ENCODE peak calls at places on chromosomes 2 and 18, in four cellular contexts. D, Q, Y and A are unnamed samples.

GRCh38 chr2:12538300-12538699 is 178.4 kb upstream of the TRIB2 start:
- DNase-seq in D (no peak), Q (no peak), Y (no peak), A (no peak)

GRCh38 chr18:13302611-13303267 is 84.2 kb downstream of the LDLRAD4 start:
- DNase-seq in D (peak), Q (no peak), Y (no peak), A (no peak)

GRCh38 chr18:39591647-39592046 is 2026.0 kb upstream of the CELF4 start:
- DNase-seq in D (no peak), Q (no peak), Y (no peak), A (no peak)

GRCh38 chr2:207854484-207855386 is 85.0 kb upstream of the FZD5 start:
- DNase-seq in D (no peak), Q (peak), Y (no peak), A (no peak)

GRCh38 chr2:237440819-237441281 is 26.9 kb upstream of the COL6A3 start:
- DNase-seq in D (no peak), Q (peak), Y (no peak), A (no peak)

GRCh38 chr2:150619607-150620330 is 132.3 kb upstream of the RND3 start:
- DNase-seq in D (no peak), Q (peak), Y (peak), A (no peak)

GRCh38 chr2:199973703-199974102 is 18.3 kb downstream of the MAIP1 start:
- DNase-seq in D (no peak), Q (peak), Y (no peak), A (peak)

GRCh38 chr18:3869848-3870247 is 419.9 kb downstream of the TGIF1 start:
- DNase-seq in D (no peak), Q (peak), Y (no peak), A (peak)

GRCh38 chr2:135913726-135914365 is 37.6 kb upstream of the MCM6 start:
- DNase-seq in D (peak), Q (peak), Y (peak), A (peak)

GRCh38 chr18:77127769-77128671 is 4.6 kb downstream of the MBP start:
- DNase-seq in D (peak), Q (peak), Y (peak), A (peak)

GRCh38 chr2:2831656-2832055 is 500.6 kb upstream of the MYT1L start:
- DNase-seq in D (no peak), Q (no peak), Y (no peak), A (no peak)

GRCh38 chr18:61322265-61322873 is 10.9 kb upstream of the CDH20 start:
- DNase-seq in D (peak), Q (peak), Y (peak), A (peak)

GRCh38 chr2:172085460-172086159 is at the start of gene DLX1:
- DNase-seq in D (no peak), Q (no peak), Y (no peak), A (peak)

GRCh38 chr2:44171018-44171417 is 2.3 kb downstream of the PPM1B start:
- DNase-seq in D (no peak), Q (peak), Y (no peak), A (peak)

GRCh38 chr2:191650896-191651773 is 26.8 kb upstream of the NABP1 start:
- DNase-seq in D (no peak), Q (peak), Y (no peak), A (no peak)

GRCh38 chr2:152298754-152299153 is 36.2 kb upstream of the FMNL2 start:
- DNase-seq in D (no peak), Q (peak), Y (no peak), A (no peak)

GRCh38 chr2:24749069-24749691 is 44.0 kb downstream of the PTRHD1 start:
- DNase-seq in D (no peak), Q (no peak), Y (no peak), A (no peak)

GRCh38 chr2:54613361-54613760 is 110.1 kb upstream of the EML6 start:
- DNase-seq in D (no peak), Q (peak), Y (peak), A (no peak)

GRCh38 chr18:35027206-35027605 is 14.0 kb upstream of the MAPRE2 start:
- DNase-seq in D (no peak), Q (no peak), Y (no peak), A (no peak)

DNA sequence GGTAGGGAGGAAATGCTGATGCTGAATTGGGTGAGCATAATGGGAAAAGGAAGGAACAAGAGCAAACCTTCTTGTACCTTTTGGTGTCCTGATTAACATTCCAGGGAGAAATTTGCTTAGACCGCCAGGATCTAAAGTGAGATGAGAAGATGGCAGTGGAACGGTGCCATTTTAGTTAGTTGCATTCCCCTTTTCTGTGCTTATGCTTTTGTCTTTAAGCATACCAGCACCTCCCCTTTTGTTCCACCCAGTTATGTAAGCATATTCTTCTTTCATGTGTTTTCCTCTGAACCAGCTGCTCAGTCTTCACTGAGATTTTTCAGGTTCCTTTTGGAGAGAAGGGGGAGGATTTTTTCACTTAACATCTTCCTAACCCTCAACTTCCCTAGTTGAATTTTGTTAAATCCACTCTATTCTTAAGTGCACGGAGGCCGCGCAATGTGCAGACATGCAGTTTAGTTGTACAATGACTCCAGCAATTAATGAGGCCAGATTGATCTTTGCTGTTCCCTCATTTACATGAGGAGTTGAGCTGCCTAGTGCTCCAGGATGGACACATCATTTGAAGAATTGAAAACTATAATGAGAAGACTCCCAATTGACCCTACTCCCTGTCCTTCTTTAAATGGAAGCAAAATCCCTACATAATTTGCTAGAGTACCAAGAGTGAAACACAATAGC is 73.9 kb downstream of the MAP4K4 start:
- DNase-seq in D (no peak), Q (no peak), Y (no peak), A (no peak)
- TF ChIP-seq POLR2A in D (no peak), Q (no peak), Y (no peak), A (no peak)

GRCh38 chr2:105034170-105034569 is 3.7 kb upstream of the MRPS9 start:
- DNase-seq in D (no peak), Q (peak), Y (no peak), A (no peak)

GRCh38 chr2:105042189-105042588 is 4.3 kb downstream of the MRPS9 start:
- DNase-seq in D (peak), Q (no peak), Y (peak), A (peak)

GRCh38 chr2:105038383-105039061 is 653 bp downstream of the MRPS9 start:
- DNase-seq in D (peak), Q (peak), Y (no peak), A (peak)

GRCh38 chr2:105039559-105039958 is 1.7 kb downstream of the MRPS9 start:
- DNase-seq in D (no peak), Q (no peak), Y (no peak), A (no peak)

DNA sequence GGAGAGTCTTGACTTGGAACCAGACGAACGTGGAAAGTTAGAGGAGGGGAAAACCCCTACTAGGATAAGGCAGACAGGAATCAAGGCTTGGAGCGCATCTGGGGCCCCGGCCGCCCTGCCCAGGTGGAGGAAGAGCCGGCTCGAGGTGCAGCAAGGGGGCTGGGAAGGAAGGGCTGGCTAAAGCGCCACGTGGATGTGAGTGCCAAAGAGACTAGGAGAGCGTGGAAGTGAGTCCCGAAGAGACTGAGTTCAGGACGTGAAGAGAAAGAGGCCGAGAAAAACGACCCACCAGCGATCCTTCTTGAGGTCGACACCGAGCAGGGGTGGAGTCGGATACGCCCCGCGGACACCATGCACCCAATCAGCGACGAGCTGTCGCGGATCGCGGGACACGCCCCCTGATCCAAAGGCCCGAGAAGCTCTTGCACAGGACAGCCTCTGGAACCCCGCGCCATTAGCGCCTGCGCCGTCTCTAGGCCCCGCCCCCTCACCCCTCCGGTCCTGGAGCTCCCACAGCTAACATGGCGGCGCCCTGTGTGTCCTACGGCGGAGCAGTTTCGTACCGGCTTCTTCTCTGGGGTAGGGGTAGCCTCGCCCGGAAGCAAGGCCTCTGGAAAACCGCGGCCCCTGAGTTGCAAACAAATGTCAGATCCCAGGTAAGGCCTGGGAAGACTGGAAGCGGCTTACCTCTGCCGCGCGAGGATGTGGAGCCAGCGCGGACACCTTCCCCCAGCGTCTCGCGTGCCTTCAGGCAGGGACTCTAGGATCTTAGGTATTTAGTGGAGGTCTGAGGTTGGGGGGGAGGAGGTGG is at the start of gene MRPS9:
- DNase-seq in D (peak), Q (peak), Y (peak), A (peak)
- TF ChIP-seq POLR2A in D (peak), Q (peak), Y (no peak), A (peak)

GRCh38 chr2:72887836-72888437 is 729 bp downstream of the SPR start:
- DNase-seq in D (peak), Q (peak), Y (peak), A (peak)

GRCh38 chr2:72886505-72887031 is 640 bp upstream of the SPR start:
- DNase-seq in D (no peak), Q (no peak), Y (no peak), A (no peak)

GRCh38 chr2:72889991-72890390 is 2.8 kb downstream of the SPR start:
- DNase-seq in D (no peak), Q (no peak), Y (no peak), A (no peak)

GRCh38 chr2:72888438-72889202 is 1.4 kb downstream of the SPR start:
- DNase-seq in D (no peak), Q (no peak), Y (no peak), A (no peak)

DNA sequence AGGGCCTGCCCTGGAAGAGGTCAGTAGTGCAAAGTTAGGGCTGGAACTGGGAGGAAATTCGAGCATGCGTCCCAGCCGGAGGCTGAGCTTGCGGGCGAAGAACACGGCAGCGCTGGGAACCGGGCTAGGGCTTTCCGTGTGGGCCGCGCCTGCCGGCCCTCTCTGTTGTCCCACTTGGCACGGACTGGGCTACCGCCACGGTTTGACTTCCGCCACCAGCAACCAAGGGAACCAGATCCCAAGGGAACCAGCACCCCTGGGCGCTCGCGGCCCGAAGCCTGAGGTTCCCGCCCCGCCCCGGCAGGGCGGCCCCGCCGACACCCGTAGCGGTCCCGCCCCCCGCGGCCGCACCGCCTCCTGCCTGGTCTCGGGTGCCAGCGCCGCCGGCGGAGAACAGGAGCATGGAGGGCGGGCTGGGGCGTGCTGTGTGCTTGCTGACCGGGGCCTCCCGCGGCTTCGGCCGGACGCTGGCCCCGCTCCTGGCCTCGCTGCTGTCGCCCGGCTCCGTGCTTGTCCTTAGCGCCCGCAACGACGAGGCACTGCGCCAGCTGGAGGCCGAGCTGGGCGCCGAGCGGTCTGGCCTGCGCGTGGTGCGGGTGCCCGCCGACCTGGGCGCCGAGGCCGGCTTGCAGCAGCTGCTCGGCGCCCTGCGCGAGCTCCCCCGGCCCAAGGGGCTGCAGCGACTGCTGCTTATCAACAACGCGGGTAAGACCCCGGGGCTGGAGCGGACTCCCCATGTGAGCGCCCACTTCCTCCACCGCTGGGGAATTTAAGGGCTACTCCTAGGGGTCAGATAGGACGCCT is at the start of gene SPR:
- DNase-seq in D (peak), Q (peak), Y (peak), A (peak)
- TF ChIP-seq POLR2A in D (peak), Q (no peak), Y (no peak), A (no peak)

DNA sequence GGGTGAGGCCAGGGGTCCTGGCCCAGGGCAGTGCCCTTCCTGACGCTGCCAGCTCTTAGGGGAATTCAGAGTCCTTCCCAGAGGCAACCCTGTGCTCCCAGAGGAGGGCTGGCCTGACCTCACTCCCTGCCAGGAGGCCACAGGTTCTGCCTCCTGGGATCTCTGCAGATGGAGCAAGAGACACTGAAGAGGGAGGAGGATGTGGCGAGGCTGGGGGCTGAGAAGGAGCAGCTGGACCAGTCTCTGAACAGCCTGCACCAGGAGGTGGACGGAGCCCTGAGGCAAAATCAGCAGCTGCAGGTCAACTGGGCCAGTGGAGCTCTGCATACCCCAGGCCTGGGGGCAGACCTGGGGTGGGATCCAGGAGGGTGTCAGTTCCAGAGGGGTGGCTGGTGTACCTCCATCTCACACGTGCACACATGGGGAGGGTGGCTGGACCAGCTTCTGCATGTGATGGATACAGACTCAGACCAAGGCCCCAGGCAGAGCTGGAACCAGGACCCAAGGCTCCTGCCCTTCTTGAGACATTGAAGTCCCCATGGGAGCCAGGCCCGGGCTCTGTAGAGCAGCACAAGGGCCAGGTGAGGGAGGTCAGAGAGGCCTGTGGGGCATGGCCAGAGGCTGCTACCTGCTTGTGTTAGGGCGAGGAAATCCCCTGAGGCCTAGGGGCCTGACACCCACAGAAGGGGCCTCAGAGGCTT is 9.7 kb upstream of the SNED1 start:
- DNase-seq in D (peak), Q (no peak), Y (peak), A (no peak)
- TF ChIP-seq POLR2A in D (no peak), Q (no peak), Y (no peak), A (no peak)